ENCODE peak calls at places on chromosomes 13 and 19, in ten cellular contexts. N is stimulated activated CD4-positive, alpha-beta T cell treated with anti-CD3 and anti-CD28 coated beads, Interleukin-4, amount 100 ng/mL, for 1 hour; X is lower leg skin; C is thoracic aorta; D is esophagus squamous epithelium; T is CD4-positive, alpha-beta T cell; M is progenitor cell of endocrine pancreas; J is dorsolateral prefrontal cortex; W is bronchial epithelial cell; G is T-helper 9 cell. U is an unnamed sample.

GRCh38 chr13:113836917-113837553 is 26.8 kb downstream of the GAS6 start:
- DNase-seq in C (no peak), T (no peak), N (no peak), J (no peak), X (peak), D (no peak), W (peak), M (no peak), G (no peak), U (no peak)

GRCh38 chr19:1577929-1578618 is 9.9 kb upstream of the MEX3D start:
- DNase-seq in C (no peak), D (no peak), G (no peak), X (no peak), J (no peak), T (no peak), M (no peak), W (no peak), N (no peak), U (no peak)

GRCh38 chr13:42876270-42876714 is 94.9 kb downstream of the FAM216B start:
- DNase-seq in N (no peak), W (no peak), D (no peak), G (no peak), J (no peak), T (no peak), M (no peak), C (no peak), X (no peak), U (peak)

GRCh38 chr13:84136582-84136981 is 254.3 kb upstream of the SLITRK1 start:
- DNase-seq in M (no peak), X (no peak), T (no peak), N (no peak), G (no peak), W (no peak), J (no peak), D (no peak), C (no peak), U (no peak)

GRCh38 chr19:10505583-10506229 is 2.5 kb upstream of the KEAP1 start:
- DNase-seq in W (peak), X (peak), M (peak), J (peak), C (peak), D (no peak), T (peak), G (peak), N (peak), U (peak)

GRCh38 chr13:30047154-30047874 is 196.9 kb upstream of the UBL3 start:
- DNase-seq in C (no peak), T (no peak), D (no peak), W (no peak), J (no peak), X (no peak), N (no peak), M (no peak), G (no peak), U (no peak)

GRCh38 chr19:12750851-12751250 is 740 bp upstream of the BEST2 start:
- DNase-seq in X (no peak), C (no peak), N (no peak), G (no peak), D (no peak), T (no peak), M (no peak), J (no peak), W (peak), U (no peak)

GRCh38 chr19:15457701-15458484 is 6.5 kb downstream of the RASAL3 start:
- DNase-seq in T (no peak), M (no peak), D (no peak), J (no peak), N (no peak), X (no peak), G (no peak), W (no peak), C (no peak), U (no peak)

GRCh38 chr13:36920612-36921185 is 661 bp upstream of the SMAD9 start:
- DNase-seq in D (no peak), T (no peak), G (no peak), N (no peak), C (no peak), W (no peak), M (no peak), J (no peak), X (no peak), U (no peak)

GRCh38 chr19:50252111-50252886 is 48.9 kb downstream of the MYH14 start:
- DNase-seq in D (no peak), W (no peak), M (no peak), T (peak), X (no peak), N (peak), G (peak), C (no peak), J (peak), U (peak)

GRCh38 chr13:82961757-82962156 is 920.5 kb downstream of the SLITRK1 start:
- DNase-seq in C (no peak), T (no peak), X (no peak), W (no peak), M (no peak), J (no peak), G (no peak), N (no peak), D (no peak), U (no peak)

GRCh38 chr13:62524498-62524897 is 1108.8 kb upstream of the PCDH20 start:
- DNase-seq in D (no peak), T (no peak), J (no peak), W (no peak), G (no peak), M (no peak), C (no peak), N (no peak), X (no peak), U (no peak)

GRCh38 chr19:38975214-38975860 is at the start of gene FBXO17:
- DNase-seq in D (no peak), J (peak), G (no peak), W (peak), N (no peak), C (no peak), M (peak), T (no peak), X (peak), U (no peak)

GRCh38 chr13:65724261-65724660 is 1505.9 kb downstream of the PCDH9 start:
- DNase-seq in D (no peak), G (no peak), N (no peak), X (no peak), T (no peak), W (no peak), J (no peak), C (no peak), M (no peak), U (no peak)

GRCh38 chr13:49584771-49585182 is 581 bp downstream of the RCBTB1 start:
- DNase-seq in N (no peak), W (no peak), T (no peak), M (no peak), X (no peak), G (no peak), J (no peak), C (no peak), D (no peak), U (peak)

U was measured in germinal center.